ENCODE peak calls at places on chromosomes 7 and 10, in seven cellular contexts. Z, V, W, U, F, X and O are unnamed samples. For H3K4me1, the result is how much of the 10 kb centered on the place peaks cover.

GRCh38 chr7:142956951-142957623 is 5.1 kb downstream of the KEL start:
- DNase-seq in Z (peak), V (no peak), W (no peak), U (no peak), F (peak), X (no peak), O (peak)

GRCh38 chr10:451021-451471 is 238.4 kb downstream of the DIP2C start:
- DNase-seq in Z (no peak), V (no peak), W (peak), U (no peak), F (peak), X (peak), O (no peak)

GRCh38 chr7:10210000-10210399 is 763.7 kb upstream of the PHF14 start:
- DNase-seq in Z (no peak), V (no peak), W (no peak), U (no peak), F (no peak), X (no peak), O (no peak)

GRCh38 chr10:3712707-3713106 is 72.3 kb downstream of the KLF6 start:
- DNase-seq in Z (no peak), V (no peak), W (no peak), U (no peak), F (no peak), X (no peak), O (no peak)

GRCh38 chr10:69644658-69645295 is 14.7 kb downstream of the FAM241B start:
- DNase-seq in Z (peak), V (peak), W (peak), U (peak), F (peak), X (peak), O (peak)

GRCh38 chr7:67019562-67020390 is 23.1 kb downstream of the TYW1 start:
- DNase-seq in Z (peak), V (no peak), W (peak), U (no peak), F (peak), X (no peak), O (no peak)

GRCh38 chr7:95843286-95843685 is 70.9 kb downstream of the DYNC1I1 start:
- DNase-seq in Z (no peak), V (no peak), W (no peak), U (no peak), F (no peak), X (no peak), O (peak)

GRCh38 chr7:12569673-12570072 is 847 bp upstream of the SCIN start:
- DNase-seq in Z (no peak), V (no peak), W (no peak), U (no peak), F (no peak), X (no peak), O (no peak)

GRCh38 chr10:30055094-30055701 is 4.2 kb downstream of the JCAD start:
- DNase-seq in Z (no peak), V (no peak), W (no peak), U (no peak), F (peak), X (no peak), O (peak)

GRCh38 chr7:107078517-107078966 is 34.0 kb downstream of the PRKAR2B start:
- DNase-seq in Z (peak), V (no peak), W (no peak), U (no peak), F (peak), X (no peak), O (peak)

GRCh38 chr10:88989824-88990527 is 622 bp upstream of the FAS start:
- DNase-seq in Z (no peak), V (no peak), W (no peak), U (peak), F (peak), X (no peak), O (peak)

GRCh38 chr10:86813101-86813500 is 56.7 kb downstream of the BMPR1A start:
- DNase-seq in Z (no peak), V (no peak), W (no peak), U (no peak), F (peak), X (no peak), O (no peak)

GRCh38 chr10:110661292-110661691 is 17.2 kb downstream of the RBM20 start:
- DNase-seq in Z (no peak), V (no peak), W (no peak), U (no peak), F (no peak), X (no peak), O (no peak)

GRCh38 chr7:69775231-69775771 is 177.0 kb downstream of the AUTS2 start:
- DNase-seq in Z (no peak), V (peak), W (no peak), U (peak), F (peak), X (no peak), O (peak)

GRCh38 chr7:86645676-86646276 is 2.1 kb downstream of the GRM3 start:
- DNase-seq in Z (no peak), V (no peak), W (no peak), U (no peak), F (no peak), X (no peak), O (no peak)

GRCh38 chr10:4835494-4835918 is 9.5 kb downstream of the AKR1E2 start:
- DNase-seq in Z (no peak), V (no peak), W (no peak), U (no peak), F (no peak), X (no peak), O (no peak)

GRCh38 chr7:99005776-99006175 is 127.4 kb downstream of the TRRAP start:
- DNase-seq in Z (no peak), V (no peak), W (no peak), U (no peak), F (no peak), X (no peak), O (no peak)

GRCh38 chr7:144526912-144527610 is 123.6 kb upstream of the NOBOX start:
- DNase-seq in Z (no peak), V (no peak), W (no peak), U (no peak), F (no peak), X (no peak), O (no peak)

GRCh38 chr10:71963756-71964668 is at the start of gene CHST3:
- DNase-seq in Z (no peak), V (peak), W (peak), U (peak), F (peak), X (no peak), O (peak)

GRCh38 chr7:30727061-30727945 is 24.6 kb upstream of the INMT start:
- DNase-seq in Z (no peak), V (no peak), W (peak), U (no peak), F (no peak), X (peak), O (no peak)

GRCh38 chr7:85041599-85042216 is 145.1 kb downstream of the SEMA3D start:
- DNase-seq in Z (peak), V (peak), W (peak), U (peak), F (peak), X (no peak), O (peak)

GRCh38 chr7:5541087-5541992 is 117.7 kb upstream of the TNRC18 start:
- DNase-seq in Z (no peak), V (no peak), W (no peak), U (no peak), F (no peak), X (no peak), O (no peak)

GRCh38 chr10:58003945-58004344 is 263.7 kb downstream of the IPMK start:
- DNase-seq in Z (no peak), V (no peak), W (no peak), U (no peak), F (no peak), X (no peak), O (no peak)

GRCh38 chr7:152120210-152120609 is 94.7 kb downstream of the GALNT11 start:
- DNase-seq in Z (no peak), V (no peak), W (no peak), U (no peak), F (peak), X (no peak), O (no peak)

GRCh38 chr10:3402334-3402733 is 229.8 kb upstream of the PITRM1 start:
- DNase-seq in Z (no peak), V (no peak), W (no peak), U (no peak), F (no peak), X (no peak), O (no peak)

GRCh38 chr10:396535-397220 is 261.4 kb downstream of the ZMYND11 start:
- DNase-seq in Z (no peak), V (no peak), W (no peak), U (no peak), F (no peak), X (no peak), O (peak)

GRCh38 chr7:102270176-102270887 is 16.3 kb upstream of the SH2B2 start:
- DNase-seq in Z (no peak), V (no peak), W (no peak), U (no peak), F (no peak), X (no peak), O (no peak)

GRCh38 chr7:131909151-131909768 is 352.8 kb upstream of the PODXL start:
- DNase-seq in Z (no peak), V (no peak), W (peak), U (peak), F (no peak), X (no peak), O (no peak)

GRCh38 chr10:68087338-68088029 is 12.4 kb upstream of the HERC4 start:
- DNase-seq in Z (no peak), V (peak), W (no peak), U (peak), F (no peak), X (no peak), O (no peak)

GRCh38 chr7:151565541-151565940 is 45.8 kb upstream of the RHEB start:
- DNase-seq in Z (no peak), V (no peak), W (no peak), U (no peak), F (peak), X (no peak), O (no peak)

GRCh38 chr7:122886357-122887081 is at the start of gene CADPS2:
- DNase-seq in Z (peak), V (peak), W (peak), U (peak), F (peak), X (no peak), O (peak)

GRCh38 chr7:26369519-26370385 is 78.1 kb downstream of the SNX10 start:
- DNase-seq in Z (peak), V (peak), W (peak), U (no peak), F (no peak), X (peak), O (peak)

GRCh38 chr7:21370283-21370982 is 57.5 kb upstream of the SP4 start:
- DNase-seq in Z (no peak), V (no peak), W (no peak), U (no peak), F (no peak), X (no peak), O (no peak)
- H3K4me3 ChIP-seq in Z (no peak), V (no peak), W (no peak), U (no peak), F (no peak), X (no peak), O (no peak)

GRCh38 chr7:140621326-140622035 is 19.1 kb downstream of the DENND2A start:
- DNase-seq in Z (no peak), V (no peak), W (no peak), U (no peak), F (peak), X (no peak), O (no peak)
- H3K4me1 ChIP-seq in Z (under half), V (under half), W (under half), U (under half), F (under half), X (under half), O (under half)

DNA sequence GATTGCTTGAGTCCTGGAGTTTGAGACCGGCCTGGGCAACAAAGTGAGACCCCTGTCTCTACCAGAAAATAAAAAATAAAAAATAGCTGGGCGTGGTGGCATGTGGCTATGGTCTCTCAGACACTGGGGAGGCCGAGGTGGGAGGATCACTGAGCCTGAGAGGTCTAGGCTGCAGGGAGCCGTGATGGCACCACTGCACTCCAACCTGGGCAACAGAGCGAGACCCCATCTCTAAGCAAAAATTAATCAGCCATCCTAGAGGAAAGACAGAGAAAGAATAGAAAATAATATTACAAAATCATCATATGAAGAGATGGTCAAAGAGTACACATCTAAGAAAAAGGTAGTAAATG is 4.9 kb upstream of the EPHB4 start:
- DNase-seq in Z (no peak), V (no peak), W (no peak), U (no peak), F (no peak), X (no peak), O (no peak)
- H3K4me3 ChIP-seq in Z (no peak), V (no peak), W (no peak), U (no peak), F (no peak), X (no peak), O (no peak)

DNA sequence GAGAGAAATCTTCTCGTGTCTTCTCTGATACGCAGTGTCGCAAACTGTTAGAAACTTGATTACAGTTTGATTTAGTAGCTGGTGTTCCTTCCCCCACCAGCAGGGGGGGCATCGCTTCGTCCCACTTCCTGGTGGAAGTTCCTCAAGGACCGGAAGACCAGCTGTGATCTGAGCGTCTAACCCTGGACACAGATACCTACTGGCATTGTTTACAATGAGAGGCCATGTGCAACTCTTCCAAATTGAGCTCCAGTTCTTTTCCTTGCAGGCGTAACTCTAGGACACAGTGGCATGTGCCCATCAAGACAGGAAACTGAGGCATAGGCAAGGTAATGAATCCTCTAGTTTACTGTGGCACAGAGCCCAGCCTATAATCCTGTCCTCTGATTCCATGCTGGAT is 219.0 kb downstream of the CCDC3 start:
- DNase-seq in Z (peak), V (peak), W (peak), U (no peak), F (no peak), X (peak), O (peak)
- H3K4me1 ChIP-seq in Z (under half), V (under half), W (under half), U (under half), F (under half), X (under half), O (under half)

GRCh38 chr10:102461187-102462054 is 10.1 kb upstream of the C10orf95 start:
- DNase-seq in Z (peak), V (peak), W (peak), U (peak), F (peak), X (peak), O (peak)

GRCh38 chr10:102460836-102461186 is 9.5 kb upstream of the C10orf95 start:
- DNase-seq in Z (no peak), V (no peak), W (no peak), U (no peak), F (no peak), X (no peak), O (no peak)

GRCh38 chr10:102463983-102464382 is 12.6 kb upstream of the C10orf95 start:
- DNase-seq in Z (no peak), V (no peak), W (no peak), U (no peak), F (no peak), X (no peak), O (no peak)

GRCh38 chr10:102465466-102465865 is 14.1 kb upstream of the C10orf95 start:
- DNase-seq in Z (no peak), V (no peak), W (no peak), U (no peak), F (no peak), X (no peak), O (no peak)

DNA sequence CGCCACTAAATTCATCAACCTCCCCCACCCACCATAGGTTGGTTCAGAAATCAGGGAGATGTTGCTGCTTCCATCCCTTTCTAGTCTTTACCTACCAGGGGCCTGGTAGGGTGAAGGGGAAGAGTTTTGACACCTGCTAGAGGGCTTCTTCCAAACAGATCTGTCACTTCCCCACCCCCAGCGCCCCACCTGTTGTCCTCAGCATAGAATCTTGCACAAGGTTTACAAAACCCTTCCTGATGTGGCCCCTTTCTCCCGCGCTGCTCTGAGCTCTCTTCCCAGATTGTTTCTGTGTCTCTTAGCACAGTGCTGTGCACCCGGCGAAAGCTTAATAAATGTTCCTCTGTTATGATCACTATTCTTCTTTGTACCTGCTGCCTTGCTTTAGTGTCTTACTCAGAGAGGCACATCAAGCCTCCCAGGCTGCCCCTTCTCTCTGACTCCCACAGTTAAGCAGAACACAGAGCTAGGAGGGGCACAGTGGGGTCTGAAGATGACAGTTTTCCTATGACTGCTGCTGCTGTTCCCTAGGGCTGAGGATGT is 11.2 kb upstream of the C10orf95 start:
- DNase-seq in Z (no peak), V (no peak), W (no peak), U (no peak), F (no peak), X (no peak), O (no peak)
- H3K4me3 ChIP-seq in Z (no peak), V (no peak), W (no peak), U (peak), F (no peak), X (no peak), O (no peak)

GRCh38 chr7:19290066-19290465 is 144.8 kb upstream of the FERD3L start:
- DNase-seq in Z (no peak), V (no peak), W (no peak), U (no peak), F (no peak), X (no peak), O (no peak)

GRCh38 chr7:19284136-19284535 is 138.9 kb upstream of the FERD3L start:
- DNase-seq in Z (no peak), V (no peak), W (no peak), U (no peak), F (no peak), X (no peak), O (no peak)

DNA sequence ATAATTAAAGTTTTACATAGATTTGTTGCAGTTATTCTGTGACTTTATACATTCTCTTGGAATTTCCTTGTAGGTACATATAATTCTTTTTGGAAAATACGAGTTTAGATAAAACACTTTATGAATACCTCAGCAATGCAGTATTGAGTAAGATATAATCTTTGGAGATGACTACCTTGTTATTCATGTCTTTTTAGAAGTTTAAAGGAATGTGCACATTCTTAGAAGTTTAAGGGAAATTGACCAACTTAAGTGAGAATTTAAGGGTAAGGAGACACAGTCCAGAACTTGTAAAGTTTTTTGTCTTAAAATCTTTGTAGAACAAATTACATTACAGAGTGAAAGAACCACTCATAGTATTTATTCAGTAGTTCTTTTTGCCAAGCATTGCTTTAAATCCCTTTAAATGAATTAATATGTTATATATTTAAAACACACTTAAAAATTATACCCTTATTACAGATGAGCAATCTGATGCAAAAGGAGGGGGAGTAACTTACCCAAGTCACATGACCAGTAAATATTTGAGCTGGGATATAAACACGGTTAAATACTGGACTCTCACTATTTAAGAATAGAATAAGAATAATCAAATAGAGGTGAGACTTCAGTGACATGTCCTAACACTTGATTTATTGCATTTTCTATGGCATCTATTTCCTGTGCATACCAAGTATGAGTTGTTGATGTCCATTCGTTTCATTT is 139.5 kb upstream of the FERD3L start:
- DNase-seq in Z (no peak), V (no peak), W (no peak), U (no peak), F (peak), X (no peak), O (peak)
- H3K4me1 ChIP-seq in Z (under half), V (under half), W (under half), U (under half), F (under half), X (under half), O (under half)

DNA sequence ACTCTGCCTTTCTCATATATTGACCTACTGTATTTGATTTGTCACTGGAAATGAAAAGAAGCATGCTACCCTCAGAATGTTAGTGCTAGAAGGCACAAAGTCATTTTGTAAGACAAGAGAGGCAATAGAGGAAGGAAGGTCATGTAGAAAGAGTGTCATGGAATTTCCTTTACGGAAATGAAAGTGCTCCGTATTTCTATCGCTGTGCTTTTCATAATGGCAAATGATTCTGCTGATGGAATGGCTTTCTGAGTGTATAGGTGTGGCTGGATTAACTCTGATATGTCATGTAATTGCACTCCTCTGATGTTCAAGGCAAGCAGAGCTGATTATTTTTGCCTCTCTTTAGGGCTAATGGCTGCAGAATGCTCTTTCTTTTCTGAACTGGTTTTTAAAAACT is 15.5 kb upstream of the STEAP4 start:
- DNase-seq in Z (no peak), V (no peak), W (no peak), U (no peak), F (no peak), X (no peak), O (no peak)
- H3K4me3 ChIP-seq in Z (no peak), V (no peak), W (no peak), U (no peak), F (no peak), X (no peak), O (no peak)

GRCh38 chr7:156604836-156605695 is 35.5 kb upstream of the RNF32 start:
- DNase-seq in Z (peak), V (no peak), W (no peak), U (no peak), F (no peak), X (no peak), O (no peak)

GRCh38 chr7:156606618-156607331 is 33.8 kb upstream of the RNF32 start:
- DNase-seq in Z (no peak), V (no peak), W (no peak), U (no peak), F (no peak), X (no peak), O (no peak)

GRCh38 chr7:156604311-156604710 is 36.3 kb upstream of the RNF32 start:
- DNase-seq in Z (no peak), V (no peak), W (no peak), U (no peak), F (peak), X (no peak), O (no peak)

GRCh38 chr7:156607332-156608175 is 33.0 kb upstream of the RNF32 start:
- DNase-seq in Z (peak), V (no peak), W (no peak), U (no peak), F (no peak), X (no peak), O (peak)

GRCh38 chr7:156606135-156606534 is 34.4 kb upstream of the RNF32 start:
- DNase-seq in Z (no peak), V (no peak), W (no peak), U (no peak), F (no peak), X (no peak), O (no peak)
- H3K4me1 ChIP-seq in Z (under half), V (under half), W (under half), U (under half), F (under half), X (under half), O (under half)